ENCODE peak calls at places on chromosomes 2 and 18, in nine cellular contexts. L is HTR-8/SVneo; N is AG04449; C is MV-4-11; W is activated CD4-positive, alpha-beta T cell treated with anti-CD3 and anti-CD28 coated beads for 48 hours; V is GM10248; O is fibroblast of pulmonary artery; H is neural crest cell; G is SJSA1. A is an unnamed sample.

GRCh38 chr2:188303363-188304031 is 11.8 kb downstream of the GULP1 start:
- DNase-seq in N (no peak), W (no peak), V (no peak), C (no peak), G (peak; percentile 89), O (peak; percentile 66), H (no peak), L (peak; percentile 57), A (peak; percentile 65)

GRCh38 chr2:109264595-109265328 is 135.8 kb downstream of the SH3RF3 start:
- DNase-seq in L (no peak), H (no peak), N (no peak), W (no peak), O (peak; percentile 79), G (no peak), V (no peak), C (no peak), A (peak; percentile 49)

GRCh38 chr2:95285542-95285932 is 11.3 kb downstream of the PROM2 start:
- DNase-seq in V (no peak), O (no peak), C (no peak), G (no peak), W (no peak), H (no peak), L (no peak), N (no peak), A (no peak)

GRCh38 chr2:165238295-165238694 is 919 bp upstream of the SCN2A start:
- DNase-seq in W (no peak), L (no peak), O (peak; percentile 35), C (no peak), G (no peak), N (no peak), H (peak; percentile 18), V (no peak), A (peak; percentile 2)

GRCh38 chr18:8660316-8660715 is 45.0 kb upstream of the MTCL1 start:
- DNase-seq in L (no peak), N (no peak), G (no peak), H (no peak), C (no peak), O (no peak), W (no peak), V (no peak), A (no peak)

GRCh38 chr2:207847807-207848544 is 78.3 kb upstream of the FZD5 start:
- DNase-seq in W (no peak), G (no peak), O (peak; percentile 89), N (peak; percentile 57), V (no peak), H (no peak), C (no peak), L (no peak), A (no peak)

GRCh38 chr18:3012306-3012919 is 531 bp downstream of the LPIN2 start:
- DNase-seq in W (peak; percentile 54), O (no peak), L (peak; percentile 17), N (no peak), V (no peak), H (no peak), G (no peak), C (no peak), A (peak; percentile 44)

GRCh38 chr2:233265899-233266431 is 14.5 kb downstream of the ATG16L1 start:
- DNase-seq in L (no peak), H (no peak), V (peak; percentile 21), G (no peak), C (no peak), O (no peak), W (no peak), N (no peak), A (no peak)

GRCh38 chr2:20806286-20806685 is 16.6 kb downstream of the LDAH start:
- DNase-seq in G (no peak), L (no peak), V (no peak), O (no peak), C (no peak), N (no peak), H (no peak), W (no peak), A (no peak)